ENCODE peak calls at places on chromosome 4, in five cellular contexts. One of them, this sample, is unnamed.

GRCh38 chr4:99414401-99414800 is 20.7 kb downstream of the ADH7 start:
- DNase-seq in germinal center: no peak
- DNase-seq in stimulated activated CD4-positive, alpha-beta T cell treated with anti-CD3 and anti-CD28 coated beads, Interleukin-2, amount 100 ng/mL, for 48 hours: no peak
- DNase-seq in central memory CD8-positive, alpha-beta T cell: no peak
- DNase-seq in AG04449: no peak
- DNase-seq in this sample: no peak

GRCh38 chr4:183596056-183596757 is 62.8 kb downstream of the RWDD4 start:
- DNase-seq in germinal center: no peak
- DNase-seq in stimulated activated CD4-positive, alpha-beta T cell treated with anti-CD3 and anti-CD28 coated beads, Interleukin-2, amount 100 ng/mL, for 48 hours: no peak
- DNase-seq in central memory CD8-positive, alpha-beta T cell: no peak
- DNase-seq in AG04449: no peak
- DNase-seq in this sample: no peak

GRCh38 chr4:16752150-16752549 is 146.3 kb downstream of the LDB2 start:
- DNase-seq in germinal center: no peak
- DNase-seq in stimulated activated CD4-positive, alpha-beta T cell treated with anti-CD3 and anti-CD28 coated beads, Interleukin-2, amount 100 ng/mL, for 48 hours: no peak
- DNase-seq in central memory CD8-positive, alpha-beta T cell: no peak
- DNase-seq in AG04449: no peak
- DNase-seq in this sample: peak

GRCh38 chr4:21948347-21949072 is at the start of gene KCNIP4:
- DNase-seq in germinal center: peak
- DNase-seq in stimulated activated CD4-positive, alpha-beta T cell treated with anti-CD3 and anti-CD28 coated beads, Interleukin-2, amount 100 ng/mL, for 48 hours: no peak
- DNase-seq in central memory CD8-positive, alpha-beta T cell: no peak
- DNase-seq in AG04449: no peak
- DNase-seq in this sample: no peak

GRCh38 chr4:42642136-42642797 is 14.6 kb downstream of the ATP8A1 start:
- DNase-seq in germinal center: no peak
- DNase-seq in stimulated activated CD4-positive, alpha-beta T cell treated with anti-CD3 and anti-CD28 coated beads, Interleukin-2, amount 100 ng/mL, for 48 hours: no peak
- DNase-seq in central memory CD8-positive, alpha-beta T cell: no peak
- DNase-seq in AG04449: no peak
- DNase-seq in this sample: no peak

GRCh38 chr4:63717384-63717783 is 691.9 kb downstream of the TECRL start:
- DNase-seq in germinal center: no peak
- DNase-seq in stimulated activated CD4-positive, alpha-beta T cell treated with anti-CD3 and anti-CD28 coated beads, Interleukin-2, amount 100 ng/mL, for 48 hours: no peak
- DNase-seq in central memory CD8-positive, alpha-beta T cell: no peak
- DNase-seq in AG04449: no peak
- DNase-seq in this sample: peak

GRCh38 chr4:107654694-107655093 is 65.3 kb downstream of the PAPSS1 start:
- DNase-seq in germinal center: no peak
- DNase-seq in stimulated activated CD4-positive, alpha-beta T cell treated with anti-CD3 and anti-CD28 coated beads, Interleukin-2, amount 100 ng/mL, for 48 hours: no peak
- DNase-seq in central memory CD8-positive, alpha-beta T cell: no peak
- DNase-seq in AG04449: no peak
- DNase-seq in this sample: no peak

GRCh38 chr4:41535911-41536361 is 2.0 kb upstream of the LIMCH1 start:
- DNase-seq in germinal center: no peak
- DNase-seq in stimulated activated CD4-positive, alpha-beta T cell treated with anti-CD3 and anti-CD28 coated beads, Interleukin-2, amount 100 ng/mL, for 48 hours: no peak
- DNase-seq in central memory CD8-positive, alpha-beta T cell: no peak
- DNase-seq in AG04449: no peak
- DNase-seq in this sample: no peak

GRCh38 chr4:66164869-66165268 is 494.6 kb upstream of the EPHA5 start:
- DNase-seq in germinal center: no peak
- DNase-seq in stimulated activated CD4-positive, alpha-beta T cell treated with anti-CD3 and anti-CD28 coated beads, Interleukin-2, amount 100 ng/mL, for 48 hours: no peak
- DNase-seq in central memory CD8-positive, alpha-beta T cell: no peak
- DNase-seq in AG04449: no peak
- DNase-seq in this sample: no peak

GRCh38 chr4:186627226-186627865 is 72.0 kb upstream of the MTNR1A start:
- DNase-seq in germinal center: no peak
- DNase-seq in stimulated activated CD4-positive, alpha-beta T cell treated with anti-CD3 and anti-CD28 coated beads, Interleukin-2, amount 100 ng/mL, for 48 hours: no peak
- DNase-seq in central memory CD8-positive, alpha-beta T cell: no peak
- DNase-seq in AG04449: no peak
- DNase-seq in this sample: no peak

GRCh38 chr4:6953751-6954380 is 44.2 kb downstream of the TBC1D14 start:
- DNase-seq in germinal center: no peak
- DNase-seq in stimulated activated CD4-positive, alpha-beta T cell treated with anti-CD3 and anti-CD28 coated beads, Interleukin-2, amount 100 ng/mL, for 48 hours: no peak
- DNase-seq in central memory CD8-positive, alpha-beta T cell: no peak
- DNase-seq in AG04449: no peak
- DNase-seq in this sample: peak

GRCh38 chr4:72689929-72690328 is 120.9 kb upstream of the ADAMTS3 start:
- DNase-seq in germinal center: no peak
- DNase-seq in stimulated activated CD4-positive, alpha-beta T cell treated with anti-CD3 and anti-CD28 coated beads, Interleukin-2, amount 100 ng/mL, for 48 hours: no peak
- DNase-seq in central memory CD8-positive, alpha-beta T cell: no peak
- DNase-seq in AG04449: no peak
- DNase-seq in this sample: no peak

GRCh38 chr4:128854433-128854832 is 44.9 kb downstream of the JADE1 start:
- DNase-seq in germinal center: no peak
- DNase-seq in stimulated activated CD4-positive, alpha-beta T cell treated with anti-CD3 and anti-CD28 coated beads, Interleukin-2, amount 100 ng/mL, for 48 hours: no peak
- DNase-seq in central memory CD8-positive, alpha-beta T cell: no peak
- DNase-seq in AG04449: peak
- DNase-seq in this sample: no peak

GRCh38 chr4:21991537-21991936 is 43.0 kb upstream of the KCNIP4 start:
- DNase-seq in germinal center: no peak
- DNase-seq in stimulated activated CD4-positive, alpha-beta T cell treated with anti-CD3 and anti-CD28 coated beads, Interleukin-2, amount 100 ng/mL, for 48 hours: no peak
- DNase-seq in central memory CD8-positive, alpha-beta T cell: no peak
- DNase-seq in AG04449: no peak
- DNase-seq in this sample: no peak

GRCh38 chr4:186029731-186030421 is 39.1 kb upstream of the TLR3 start:
- DNase-seq in germinal center: no peak
- DNase-seq in stimulated activated CD4-positive, alpha-beta T cell treated with anti-CD3 and anti-CD28 coated beads, Interleukin-2, amount 100 ng/mL, for 48 hours: no peak
- DNase-seq in central memory CD8-positive, alpha-beta T cell: no peak
- DNase-seq in AG04449: peak
- DNase-seq in this sample: no peak

GRCh38 chr4:173403051-173403450 is 4.1 kb upstream of the SCRG1 start:
- DNase-seq in germinal center: no peak
- DNase-seq in stimulated activated CD4-positive, alpha-beta T cell treated with anti-CD3 and anti-CD28 coated beads, Interleukin-2, amount 100 ng/mL, for 48 hours: no peak
- DNase-seq in central memory CD8-positive, alpha-beta T cell: no peak
- DNase-seq in AG04449: no peak
- DNase-seq in this sample: no peak

GRCh38 chr4:41256740-41257256 is at the start of gene UCHL1:
- DNase-seq in germinal center: peak
- DNase-seq in stimulated activated CD4-positive, alpha-beta T cell treated with anti-CD3 and anti-CD28 coated beads, Interleukin-2, amount 100 ng/mL, for 48 hours: peak
- DNase-seq in central memory CD8-positive, alpha-beta T cell: no peak
- DNase-seq in AG04449: peak
- DNase-seq in this sample: no peak

GRCh38 chr4:8771666-8772065 is 100.0 kb downstream of the HMX1 start:
- DNase-seq in germinal center: no peak
- DNase-seq in stimulated activated CD4-positive, alpha-beta T cell treated with anti-CD3 and anti-CD28 coated beads, Interleukin-2, amount 100 ng/mL, for 48 hours: no peak
- DNase-seq in central memory CD8-positive, alpha-beta T cell: no peak
- DNase-seq in AG04449: no peak
- DNase-seq in this sample: no peak

GRCh38 chr4:83686166-83686565 is 150.3 kb downstream of the GPAT3 start:
- DNase-seq in germinal center: no peak
- DNase-seq in stimulated activated CD4-positive, alpha-beta T cell treated with anti-CD3 and anti-CD28 coated beads, Interleukin-2, amount 100 ng/mL, for 48 hours: no peak
- DNase-seq in central memory CD8-positive, alpha-beta T cell: no peak
- DNase-seq in AG04449: peak
- DNase-seq in this sample: no peak

GRCh38 chr4:128394778-128395177 is 107.2 kb upstream of the PGRMC2 start:
- DNase-seq in germinal center: no peak
- DNase-seq in stimulated activated CD4-positive, alpha-beta T cell treated with anti-CD3 and anti-CD28 coated beads, Interleukin-2, amount 100 ng/mL, for 48 hours: no peak
- DNase-seq in central memory CD8-positive, alpha-beta T cell: no peak
- DNase-seq in AG04449: no peak
- DNase-seq in this sample: no peak

GRCh38 chr4:133866328-133866699 is 335.3 kb downstream of the PABPC4L start:
- DNase-seq in germinal center: no peak
- DNase-seq in stimulated activated CD4-positive, alpha-beta T cell treated with anti-CD3 and anti-CD28 coated beads, Interleukin-2, amount 100 ng/mL, for 48 hours: no peak
- DNase-seq in central memory CD8-positive, alpha-beta T cell: no peak
- DNase-seq in AG04449: no peak
- DNase-seq in this sample: no peak

GRCh38 chr4:38071801-38072567 is 111.8 kb downstream of the PTTG2 start:
- DNase-seq in germinal center: no peak
- DNase-seq in stimulated activated CD4-positive, alpha-beta T cell treated with anti-CD3 and anti-CD28 coated beads, Interleukin-2, amount 100 ng/mL, for 48 hours: no peak
- DNase-seq in central memory CD8-positive, alpha-beta T cell: no peak
- DNase-seq in AG04449: no peak
- DNase-seq in this sample: no peak

GRCh38 chr4:74394476-74395136 is 29.7 kb downstream of the EREG start:
- DNase-seq in germinal center: no peak
- DNase-seq in stimulated activated CD4-positive, alpha-beta T cell treated with anti-CD3 and anti-CD28 coated beads, Interleukin-2, amount 100 ng/mL, for 48 hours: no peak
- DNase-seq in central memory CD8-positive, alpha-beta T cell: no peak
- DNase-seq in AG04449: peak
- DNase-seq in this sample: peak

GRCh38 chr4:160129439-160129838 is 1026.6 kb downstream of the RAPGEF2 start:
- DNase-seq in germinal center: no peak
- DNase-seq in stimulated activated CD4-positive, alpha-beta T cell treated with anti-CD3 and anti-CD28 coated beads, Interleukin-2, amount 100 ng/mL, for 48 hours: no peak
- DNase-seq in central memory CD8-positive, alpha-beta T cell: no peak
- DNase-seq in AG04449: no peak
- DNase-seq in this sample: no peak

GRCh38 chr4:113255628-113256027 is 206.2 kb downstream of the ANK2 start:
- DNase-seq in germinal center: no peak
- DNase-seq in stimulated activated CD4-positive, alpha-beta T cell treated with anti-CD3 and anti-CD28 coated beads, Interleukin-2, amount 100 ng/mL, for 48 hours: no peak
- DNase-seq in central memory CD8-positive, alpha-beta T cell: no peak
- DNase-seq in AG04449: no peak
- DNase-seq in this sample: no peak

GRCh38 chr4:3471098-3471760 is 8.1 kb downstream of the DOK7 start:
- DNase-seq in germinal center: no peak
- DNase-seq in stimulated activated CD4-positive, alpha-beta T cell treated with anti-CD3 and anti-CD28 coated beads, Interleukin-2, amount 100 ng/mL, for 48 hours: no peak
- DNase-seq in central memory CD8-positive, alpha-beta T cell: no peak
- DNase-seq in AG04449: no peak
- DNase-seq in this sample: no peak